ENCODE peak calls at places on chromosomes 7 and 10, in four cellular contexts. One of them, this sample, is unnamed.
A peak's percentile ranks its signal among the peaks of the same experiment; 100 is the strongest.

GRCh38 chr7:17289074-17289665 is 9.3 kb upstream of the AHR start:
- DNase-seq in neural progenitor cell: no peak
- DNase-seq in body of pancreas: peak; percentile 65
- DNase-seq in Peyer's patch: no peak
- DNase-seq in this sample: no peak

GRCh38 chr7:93147358-93147757 is 827 bp downstream of the SAMD9L start:
- DNase-seq in neural progenitor cell: no peak
- DNase-seq in body of pancreas: peak; percentile 27
- DNase-seq in Peyer's patch: peak; percentile 47
- DNase-seq in this sample: no peak

GRCh38 chr10:60494774-60495173 is 105.1 kb upstream of the ANK3 start:
- DNase-seq in body of pancreas: no peak
- DNase-seq in Peyer's patch: no peak
- DNase-seq in neural progenitor cell: no peak
- DNase-seq in this sample: no peak

GRCh38 chr10:50637003-50637579 is 13.3 kb upstream of the SGMS1 start:
- DNase-seq in neural progenitor cell: no peak
- DNase-seq in Peyer's patch: no peak
- DNase-seq in body of pancreas: no peak
- DNase-seq in this sample: no peak

GRCh38 chr7:368651-369475 is 78.9 kb downstream of the FOXL3 start:
- DNase-seq in neural progenitor cell: no peak
- DNase-seq in Peyer's patch: peak; percentile 52
- DNase-seq in body of pancreas: no peak
- DNase-seq in this sample: peak; percentile 50

GRCh38 chr7:144452064-144452463 is 48.6 kb upstream of the NOBOX start:
- DNase-seq in neural progenitor cell: no peak
- DNase-seq in Peyer's patch: no peak
- DNase-seq in body of pancreas: no peak
- DNase-seq in this sample: no peak

GRCh38 chr10:101567165-101568006 is 20.7 kb downstream of the POLL start:
- DNase-seq in body of pancreas: no peak
- DNase-seq in Peyer's patch: peak; percentile 31
- DNase-seq in neural progenitor cell: no peak
- DNase-seq in this sample: no peak

GRCh38 chr7:100435401-100436304 is 644 bp downstream of the PPP1R35 start:
- DNase-seq in neural progenitor cell: peak; percentile 63
- DNase-seq in Peyer's patch: peak; percentile 75
- DNase-seq in body of pancreas: peak; percentile 59
- DNase-seq in this sample: peak; percentile 67

GRCh38 chr10:21920633-21921032 is 82.9 kb downstream of the DNAJC1 start:
- DNase-seq in body of pancreas: no peak
- DNase-seq in neural progenitor cell: no peak
- DNase-seq in Peyer's patch: no peak
- DNase-seq in this sample: no peak

DNA sequence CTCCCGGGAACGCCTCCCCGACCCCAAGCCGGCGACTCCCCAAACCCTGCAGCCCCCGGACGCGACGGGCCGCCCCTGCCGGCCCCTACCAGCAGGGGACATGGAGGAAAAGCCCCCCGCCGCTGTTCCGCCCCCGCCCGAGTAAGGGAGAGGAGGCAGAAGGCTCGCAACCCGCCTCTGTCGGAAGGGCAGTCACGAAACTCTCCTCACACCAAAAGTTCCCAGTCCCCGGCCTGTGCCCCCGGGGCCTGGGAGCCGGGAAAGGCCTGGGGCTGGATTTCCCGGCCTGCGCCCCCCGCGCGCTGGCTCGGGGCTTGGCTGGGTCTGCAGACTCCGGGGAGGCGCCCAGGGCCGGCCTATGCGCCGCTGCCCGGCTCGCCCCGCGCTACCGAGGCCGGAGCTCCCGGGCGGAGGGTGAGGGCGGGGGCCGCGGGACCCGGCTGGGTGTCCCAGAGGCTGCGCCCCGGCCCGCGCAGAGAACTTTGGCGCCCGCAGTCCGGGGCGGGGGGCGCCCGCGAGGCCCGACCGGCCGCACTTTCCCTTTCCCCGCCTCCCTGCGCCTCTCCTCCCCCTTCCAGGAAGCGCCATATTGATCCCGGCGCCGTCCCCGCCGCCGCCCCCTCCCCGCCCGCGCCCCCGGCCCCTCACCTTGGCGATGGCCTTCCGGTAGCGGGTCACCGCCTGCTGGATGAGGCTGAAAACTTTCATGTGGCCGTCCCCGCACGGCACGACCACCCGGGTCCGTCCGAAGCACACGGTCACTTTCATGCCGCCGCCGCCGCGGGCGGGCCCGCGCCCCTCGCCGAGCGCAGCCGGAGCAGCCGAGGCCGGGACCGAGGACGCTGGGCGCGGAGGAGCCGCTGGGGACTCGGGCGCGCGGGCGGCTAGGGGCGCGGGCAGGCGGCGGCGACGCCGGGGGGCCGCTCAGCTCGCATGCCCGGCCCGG is 595 bp downstream of the PARD3 start:
- DNase-seq in body of pancreas: peak; percentile 62
- DNase-seq in neural progenitor cell: peak; percentile 80
- DNase-seq in Peyer's patch: peak; percentile 76
- DNase-seq in this sample: peak; percentile 71
- TF ChIP-seq CTCF in body of pancreas: no peak
- TF ChIP-seq CTCF in neural progenitor cell: no peak
- TF ChIP-seq CTCF in Peyer's patch: no peak
- TF ChIP-seq CTCF in this sample: peak; percentile 12

GRCh38 chr10:118595598-118596425 is at the start of gene PRLHR:
- DNase-seq in body of pancreas: peak; percentile 31
- DNase-seq in Peyer's patch: no peak
- DNase-seq in neural progenitor cell: peak; percentile 94
- DNase-seq in this sample: no peak

GRCh38 chr10:118590334-118590733 is 5.1 kb downstream of the PRLHR start:
- DNase-seq in body of pancreas: peak; percentile 92
- DNase-seq in Peyer's patch: no peak
- DNase-seq in neural progenitor cell: peak; percentile 5
- DNase-seq in this sample: no peak

GRCh38 chr10:118595064-118595420 is 406 bp downstream of the PRLHR start:
- DNase-seq in neural progenitor cell: no peak
- DNase-seq in Peyer's patch: no peak
- DNase-seq in body of pancreas: no peak
- DNase-seq in this sample: no peak

GRCh38 chr10:118594392-118595063 is 920 bp downstream of the PRLHR start:
- DNase-seq in body of pancreas: peak; percentile 54
- DNase-seq in Peyer's patch: no peak
- DNase-seq in neural progenitor cell: peak; percentile 99
- DNase-seq in this sample: peak; percentile 26

DNA sequence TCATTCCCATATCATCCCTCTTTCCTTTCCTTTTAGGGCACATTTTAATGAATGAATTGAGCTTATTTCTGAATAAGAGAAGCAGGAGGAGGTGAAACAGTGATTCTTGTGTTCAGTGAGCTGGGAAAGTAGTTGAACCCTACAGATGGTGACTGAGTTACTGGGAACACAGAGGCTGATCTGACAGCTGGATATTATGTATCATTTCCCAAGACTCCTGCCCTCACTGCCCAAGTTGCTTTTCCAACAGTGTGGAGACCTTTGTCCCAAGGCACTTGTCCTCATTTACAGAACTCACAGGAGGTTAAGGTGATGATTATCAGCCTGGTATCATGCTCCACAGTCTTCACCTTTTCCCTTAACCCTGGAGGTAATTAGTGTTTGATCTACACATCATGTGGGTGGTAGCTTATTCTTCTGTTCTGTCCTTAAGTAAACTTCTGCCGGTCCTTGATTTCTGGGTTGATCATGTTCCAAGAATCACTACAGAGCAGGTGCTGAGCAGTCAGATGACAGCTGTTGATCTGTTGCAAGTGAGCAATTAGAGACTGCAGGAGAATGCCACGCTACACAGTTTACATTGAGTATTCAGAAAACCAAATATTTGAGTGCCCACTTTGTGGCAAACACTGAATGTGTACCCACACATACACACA is 2.6 kb downstream of the PRLHR start:
- DNase-seq in body of pancreas: peak; percentile 79
- DNase-seq in neural progenitor cell: no peak
- DNase-seq in Peyer's patch: no peak
- DNase-seq in this sample: no peak
- H3K27me3 ChIP-seq in body of pancreas: peaks cover 18% of the 10 kb centered on the region
- H3K27me3 ChIP-seq in neural progenitor cell: peaks cover 56% of the 10 kb centered on the region
- H3K27me3 ChIP-seq in Peyer's patch: peaks cover 24% of the 10 kb centered on the region
- H3K27me3 ChIP-seq in this sample: peaks cover 22% of the 10 kb centered on the region

GRCh38 chr10:55668326-55668922 is 692.6 kb downstream of the ZWINT start:
- DNase-seq in neural progenitor cell: peak; percentile 15
- DNase-seq in body of pancreas: peak; percentile 3
- DNase-seq in Peyer's patch: no peak
- DNase-seq in this sample: no peak
- TF ChIP-seq CTCF in neural progenitor cell: peak; percentile 53
- TF ChIP-seq CTCF in body of pancreas: peak; percentile 15
- TF ChIP-seq CTCF in Peyer's patch: no peak
- TF ChIP-seq CTCF in this sample: peak; percentile 53

GRCh38 chr10:93103953-93104352 is 30.3 kb downstream of the CYP26A1 start:
- DNase-seq in body of pancreas: no peak
- DNase-seq in Peyer's patch: no peak
- DNase-seq in neural progenitor cell: no peak
- DNase-seq in this sample: no peak

GRCh38 chr10:93097386-93097785 is 23.7 kb downstream of the CYP26A1 start:
- DNase-seq in body of pancreas: no peak
- DNase-seq in Peyer's patch: no peak
- DNase-seq in neural progenitor cell: no peak
- DNase-seq in this sample: no peak

GRCh38 chr10:93096901-93097300 is 23.2 kb downstream of the CYP26A1 start:
- DNase-seq in Peyer's patch: no peak
- DNase-seq in neural progenitor cell: no peak
- DNase-seq in body of pancreas: no peak
- DNase-seq in this sample: no peak

GRCh38 chr10:93095225-93095624 is 21.5 kb downstream of the CYP26A1 start:
- DNase-seq in Peyer's patch: no peak
- DNase-seq in body of pancreas: no peak
- DNase-seq in neural progenitor cell: peak; percentile 41
- DNase-seq in this sample: no peak

DNA sequence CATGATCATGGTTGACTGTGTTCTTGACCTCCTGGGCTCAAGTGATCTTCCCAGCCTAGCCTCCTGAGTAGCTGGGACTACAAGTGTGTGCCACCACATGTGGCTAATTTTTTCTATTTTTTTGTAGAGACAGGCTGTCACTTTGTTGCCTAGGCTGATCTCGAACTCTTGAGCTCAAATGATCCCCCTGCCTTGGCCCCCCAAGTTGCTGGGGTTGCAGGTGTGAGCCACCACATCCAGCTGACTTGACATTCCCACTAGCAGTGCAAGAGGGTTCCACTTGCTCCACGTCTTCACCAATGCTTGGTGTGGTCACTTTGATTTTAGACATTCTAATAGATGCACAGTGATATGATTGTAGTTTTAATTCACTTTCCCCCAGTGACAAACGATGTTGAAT is 25.1 kb downstream of the CYP26A1 start:
- DNase-seq in body of pancreas: no peak
- DNase-seq in Peyer's patch: no peak
- DNase-seq in neural progenitor cell: no peak
- DNase-seq in this sample: no peak
- H3K27me3 ChIP-seq in body of pancreas: no peaks in the 10 kb centered on the region
- H3K27me3 ChIP-seq in Peyer's patch: no peaks in the 10 kb centered on the region
- H3K27me3 ChIP-seq in neural progenitor cell: no peaks in the 10 kb centered on the region
- H3K27me3 ChIP-seq in this sample: no peaks in the 10 kb centered on the region

DNA sequence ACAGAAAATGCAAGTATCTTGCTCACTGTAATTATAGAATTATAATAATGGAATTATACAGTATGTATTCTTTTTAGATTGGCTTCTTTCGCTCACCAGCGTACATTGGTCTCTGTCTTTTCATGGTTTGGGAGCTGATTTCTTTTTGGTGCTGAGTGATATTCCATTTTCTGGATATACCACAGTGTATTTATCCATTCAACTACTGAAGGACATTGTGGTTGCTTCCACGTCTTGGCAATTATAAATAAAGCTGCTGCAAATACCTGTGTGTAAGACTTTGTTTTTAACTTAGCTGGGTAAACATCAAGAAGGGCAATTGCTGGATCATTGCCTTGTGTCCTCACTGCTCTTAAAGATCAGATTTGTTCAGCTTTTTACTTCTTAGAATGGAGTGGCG is 55.3 kb downstream of the SEPTIN7 start:
- DNase-seq in neural progenitor cell: no peak
- DNase-seq in Peyer's patch: no peak
- DNase-seq in body of pancreas: no peak
- DNase-seq in this sample: no peak
- TF ChIP-seq CTCF in neural progenitor cell: no peak
- TF ChIP-seq CTCF in Peyer's patch: no peak
- TF ChIP-seq CTCF in body of pancreas: no peak
- TF ChIP-seq CTCF in this sample: no peak

GRCh38 chr10:117218654-117219053 is 21.4 kb downstream of the KCNK18 start:
- DNase-seq in body of pancreas: no peak
- DNase-seq in neural progenitor cell: peak; percentile 45
- DNase-seq in Peyer's patch: no peak
- DNase-seq in this sample: no peak
- H3K27me3 ChIP-seq in body of pancreas: peaks cover 11% of the 10 kb centered on the region
- H3K27me3 ChIP-seq in neural progenitor cell: peaks cover 50% of the 10 kb centered on the region
- H3K27me3 ChIP-seq in Peyer's patch: peaks cover 5% of the 10 kb centered on the region
- H3K27me3 ChIP-seq in this sample: no peaks in the 10 kb centered on the region

DNA sequence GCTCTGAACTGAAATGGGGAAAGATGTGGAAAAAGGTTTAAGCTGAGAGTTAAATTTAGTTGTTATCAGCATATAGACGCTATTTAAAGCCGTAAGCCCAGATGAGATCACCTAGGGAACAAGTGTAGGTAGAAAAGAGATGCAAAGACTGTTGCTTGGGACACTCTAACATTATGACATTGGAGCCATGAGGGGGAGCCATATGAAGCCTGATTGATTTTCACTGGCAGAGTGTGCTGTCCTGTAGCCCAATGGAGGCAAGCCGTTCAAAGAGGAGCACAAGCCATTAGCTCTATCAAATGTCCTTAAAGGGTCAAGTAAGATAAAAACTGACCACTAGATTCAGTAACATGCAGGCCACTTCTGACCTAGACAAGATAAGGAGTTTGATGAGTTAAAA is 223.3 kb downstream of the TWIST1 start:
- DNase-seq in neural progenitor cell: no peak
- DNase-seq in body of pancreas: no peak
- DNase-seq in Peyer's patch: no peak
- DNase-seq in this sample: no peak
- TF ChIP-seq CTCF in neural progenitor cell: no peak
- TF ChIP-seq CTCF in body of pancreas: no peak
- TF ChIP-seq CTCF in Peyer's patch: no peak
- TF ChIP-seq CTCF in this sample: no peak